ENCODE peak calls at places on chromosome 2, in seven cellular contexts. W, G, P, H, O, J and T are unnamed samples.

GRCh38 chr2:2044658-2045057 is 286.4 kb downstream of the MYT1L start:
- DNase-seq in J (no peak), O (no peak), G (no peak), H (no peak), P (no peak), W (no peak), T (no peak)

GRCh38 chr2:233209978-233210680 is 41.3 kb upstream of the ATG16L1 start:
- DNase-seq in O (no peak), G (no peak), J (no peak), H (no peak), P (peak), W (no peak), T (no peak)

GRCh38 chr2:235543851-235544686 is 50.2 kb downstream of the AGAP1 start:
- DNase-seq in J (no peak), P (peak), O (no peak), W (no peak), H (no peak), G (no peak), T (no peak)

GRCh38 chr2:121220995-121221394 is 64.0 kb downstream of the TFCP2L1 start:
- DNase-seq in J (no peak), O (no peak), P (no peak), H (peak), W (no peak), G (no peak), T (no peak)

GRCh38 chr2:172196768-172197322 is 94.1 kb upstream of the DLX2 start:
- DNase-seq in G (peak), J (no peak), W (no peak), P (peak), O (no peak), H (peak), T (no peak)

GRCh38 chr2:216857131-216857550 is 2.7 kb downstream of the TNP1 start:
- DNase-seq in O (no peak), H (no peak), J (no peak), G (peak), P (no peak), W (no peak), T (no peak)

GRCh38 chr2:23422089-23423061 is 37.4 kb downstream of the KLHL29 start:
- DNase-seq in J (no peak), P (no peak), H (no peak), G (no peak), W (no peak), O (no peak), T (no peak)

GRCh38 chr2:196336715-196337617 is 165.6 kb upstream of the STK17B start:
- DNase-seq in W (no peak), P (no peak), O (no peak), J (peak), G (no peak), H (peak), T (peak)

GRCh38 chr2:85577386-85578242 is at the start of gene VAMP8:
- DNase-seq in H (peak), W (no peak), G (peak), P (peak), J (no peak), O (no peak), T (peak)

GRCh38 chr2:238473014-238473413 is 46.3 kb downstream of the ASB1 start:
- DNase-seq in H (no peak), J (no peak), G (no peak), W (no peak), P (no peak), O (no peak), T (no peak)